ENCODE peak calls at places on chromosomes 16 and 17, in five cellular contexts. A is HS-5, J is AG08395, Y is nucleus accumbens, P is A172. N is an unnamed sample.

GRCh38 chr16:87853411-87854052 is 15.8 kb downstream of the SLC7A5 start:
- DNase-seq in Y (peak), J (peak), A (peak), P (peak), N (no peak)

GRCh38 chr17:47622179-47622549 is 27.6 kb upstream of the KPNB1 start:
- DNase-seq in P (no peak), J (no peak), A (no peak), Y (no peak), N (no peak)

GRCh38 chr17:74921045-74921681 is 1.9 kb downstream of the USH1G start:
- DNase-seq in A (no peak), J (no peak), P (no peak), Y (no peak), N (no peak)

GRCh38 chr17:9170822-9171221 is 149.5 kb downstream of the NTN1 start:
- DNase-seq in P (no peak), A (no peak), J (no peak), Y (no peak), N (no peak)

GRCh38 chr17:4947411-4948165 is 742 bp downstream of the PFN1 start:
- DNase-seq in A (no peak), P (peak), J (peak), Y (peak), N (no peak)

GRCh38 chr16:87696796-87697195 is 69.0 kb downstream of the KLHDC4 start:
- DNase-seq in J (no peak), A (no peak), P (no peak), Y (no peak), N (no peak)

GRCh38 chr16:83214671-83215070 is 587.9 kb downstream of the CDH13 start:
- DNase-seq in Y (no peak), A (no peak), P (no peak), J (no peak), N (no peak)

GRCh38 chr16:35744084-35744483 is 2284.7 kb downstream of the TP53TG3F start:
- DNase-seq in A (no peak), Y (no peak), J (no peak), P (no peak), N (no peak)

GRCh38 chr17:61805399-61805798 is 57.9 kb downstream of the BRIP1 start:
- DNase-seq in Y (no peak), J (peak), P (peak), A (peak), N (no peak)

GRCh38 chr17:3546521-3546920 is 11.1 kb downstream of the TRPV3 start:
- DNase-seq in A (no peak), Y (no peak), P (no peak), J (no peak), N (no peak)

GRCh38 chr17:35146214-35146833 is 1.3 kb upstream of the UNC45B start:
- DNase-seq in J (no peak), P (no peak), Y (no peak), A (no peak), N (no peak)

GRCh38 chr17:75530837-75531723 is 5.6 kb downstream of the LLGL2 start:
- DNase-seq in P (no peak), J (no peak), Y (no peak), A (no peak), N (no peak)

GRCh38 chr16:29645699-29646187 is 17.3 kb upstream of the SPN start:
- DNase-seq in P (peak), A (no peak), Y (no peak), J (no peak), N (no peak)

GRCh38 chr17:43465049-43465448 is 18.7 kb upstream of the DHX8 start:
- DNase-seq in P (no peak), A (no peak), Y (no peak), J (no peak), N (no peak)

GRCh38 chr17:31269597-31269996 is 27.4 kb downstream of the OMG start:
- DNase-seq in J (peak), P (peak), Y (no peak), A (peak), N (peak)

GRCh38 chr16:3640632-3641501 is 13.6 kb upstream of the DNASE1 start:
- DNase-seq in J (no peak), A (no peak), Y (no peak), P (no peak), N (no peak)

GRCh38 chr17:17096438-17097178 is 54.4 kb downstream of the MPRIP start:
- DNase-seq in P (peak), A (no peak), Y (no peak), J (peak), N (no peak)

GRCh38 chr16:49830873-49831272 is 25.0 kb downstream of the ZNF423 start:
- DNase-seq in J (no peak), P (no peak), Y (no peak), A (no peak), N (no peak)

GRCh38 chr16:76942089-76942488 is 248.9 kb upstream of the MON1B start:
- DNase-seq in P (no peak), A (no peak), J (no peak), Y (no peak), N (no peak)

GRCh38 chr16:57732011-57732410 is 3.6 kb upstream of the KATNB1 start:
- DNase-seq in A (peak), J (peak), Y (no peak), P (no peak), N (no peak)

GRCh38 chr16:81597079-81597658 is 152.6 kb downstream of the CMIP start:
- DNase-seq in Y (no peak), A (no peak), P (no peak), J (no peak), N (no peak)

GRCh38 chr17:81991684-81992513 is 14.5 kb downstream of the ASPSCR1 start:
- DNase-seq in Y (peak), J (peak), A (no peak), P (peak), N (no peak)

GRCh38 chr17:78947235-78948153 is 22.3 kb upstream of the TIMP2 start:
- DNase-seq in A (no peak), P (no peak), J (no peak), Y (no peak), N (no peak)

GRCh38 chr17:72843591-72843990 is 248.9 kb downstream of the SLC39A11 start:
- DNase-seq in A (no peak), Y (no peak), J (no peak), P (no peak), N (no peak)

GRCh38 chr16:66636199-66636598 is 31.7 kb downstream of the CMTM3 start:
- DNase-seq in A (no peak), P (no peak), J (no peak), Y (no peak), N (no peak)

GRCh38 chr16:22971346-22971924 is 157.5 kb downstream of the HS3ST2 start:
- DNase-seq in P (no peak), J (no peak), A (no peak), Y (no peak), N (no peak)

GRCh38 chr16:55815320-55815719 is 17.6 kb downstream of the CES1 start:
- DNase-seq in P (no peak), Y (no peak), J (no peak), A (no peak), N (no peak)

GRCh38 chr17:75503337-75503950 is 11.9 kb downstream of the CASKIN2 start:
- DNase-seq in J (no peak), A (no peak), Y (no peak), P (no peak), N (no peak)

GRCh38 chr16:56938664-56939513 is 6.9 kb downstream of the HERPUD1 start:
- DNase-seq in P (no peak), A (no peak), J (no peak), Y (no peak), N (no peak)

GRCh38 chr17:39753514-39754160 is 15.9 kb downstream of the GRB7 start:
- DNase-seq in P (no peak), Y (peak), J (peak), A (no peak), N (no peak)

GRCh38 chr16:73616186-73616585 is 568.3 kb upstream of the ZFHX3 start:
- DNase-seq in P (no peak), J (no peak), A (no peak), Y (no peak), N (peak)

GRCh38 chr17:48150602-48151001 is 43.0 kb downstream of the SNX11 start:
- DNase-seq in Y (no peak), P (no peak), J (no peak), A (no peak), N (no peak)

GRCh38 chr16:2046889-2047329 is 725 bp downstream of the NTHL1 start:
- DNase-seq in A (no peak), P (no peak), J (no peak), Y (no peak), N (no peak)

N was measured in iPS DF 6.9.